ENCODE peak calls at places on chromosomes 5 and 9, in six cellular contexts. J is HCT116, O is right lobe of liver, D is stomach, H is breast epithelium, S is testis. E is an unnamed sample.

GRCh38 chr5:92896722-92897121 is 684.3 kb downstream of the NR2F1-AS1 start:
- DNase-seq in J (no peak), O (no peak), D (no peak), H (no peak), S (no peak), E (no peak)

GRCh38 chr5:4511996-4512656 is 628.0 kb upstream of the ADAMTS16 start:
- DNase-seq in J (no peak), O (no peak), D (no peak), H (peak; percentile 72), S (peak; percentile 69), E (peak; percentile 22)

GRCh38 chr5:135990518-135991240 is 35.9 kb upstream of the LECT2 start:
- DNase-seq in J (no peak), O (no peak), D (no peak), H (no peak), S (no peak), E (no peak)

GRCh38 chr9:37446401-37446800 is 18.8 kb downstream of the ZBTB5 start:
- DNase-seq in J (no peak), O (peak; percentile 5), D (no peak), H (no peak), S (no peak), E (no peak)

GRCh38 chr5:169178754-169179153 is 122.2 kb downstream of the SLIT3 start:
- DNase-seq in J (no peak), O (no peak), D (no peak), H (no peak), S (no peak), E (no peak)

GRCh38 chr9:97934321-97935115 is 3.5 kb downstream of the HEMGN start:
- DNase-seq in J (no peak), O (no peak), D (no peak), H (no peak), S (no peak), E (no peak)

GRCh38 chr5:175104682-175105081 is 339.3 kb downstream of the DRD1 start:
- DNase-seq in J (no peak), O (no peak), D (no peak), H (no peak), S (no peak), E (no peak)

GRCh38 chr5:16178745-16179372 is 732 bp downstream of the MARCHF11 start:
- DNase-seq in J (no peak), O (no peak), D (peak; percentile 45), H (peak; percentile 81), S (peak; percentile 89), E (peak; percentile 82)

GRCh38 chr5:137630972-137631370 is 104.9 kb downstream of the KLHL3 start:
- DNase-seq in J (no peak), O (no peak), D (no peak), H (no peak), S (no peak), E (no peak)

DNA sequence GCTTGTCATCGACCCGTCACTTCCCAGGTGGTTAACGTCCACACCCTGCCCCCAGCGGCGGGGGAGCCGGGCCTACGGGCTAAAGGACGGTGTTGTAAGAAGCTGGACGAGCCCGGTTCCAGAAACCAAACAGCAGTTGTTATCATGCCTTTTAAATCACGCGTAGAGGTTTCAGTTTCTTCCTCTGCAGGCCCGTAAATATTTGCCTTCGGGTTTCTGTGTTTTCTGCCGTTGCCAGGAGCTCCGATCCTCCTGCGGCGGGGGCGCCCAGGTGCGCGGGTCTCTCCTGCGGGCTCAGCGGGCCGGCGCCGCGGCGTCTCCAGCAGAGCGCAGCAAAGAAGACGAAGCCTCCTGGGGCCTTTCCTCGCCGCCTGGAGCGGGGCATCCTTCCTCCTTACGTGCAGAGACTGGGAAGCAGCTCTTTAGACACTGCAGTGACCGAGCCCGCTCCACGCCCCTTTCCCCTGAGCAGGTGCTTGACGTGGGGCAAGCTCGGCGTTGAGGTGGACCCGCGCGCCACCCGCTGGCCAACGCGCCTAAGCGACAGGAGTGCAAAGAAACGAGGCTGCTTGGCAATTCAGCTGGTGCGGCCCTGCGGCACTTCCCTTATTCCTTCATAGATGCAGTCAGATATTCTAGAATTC is 21.8 kb upstream of the TTC1 start:
- DNase-seq in J (peak; percentile 57), O (peak; percentile 87), D (peak; percentile 92), H (peak; percentile 87), S (peak; percentile 85), E (peak; percentile 80)
- TF ChIP-seq POLR2A in J (no peak), O (no peak), D (no peak), H (no peak), S (no peak), E (no peak)

DNA sequence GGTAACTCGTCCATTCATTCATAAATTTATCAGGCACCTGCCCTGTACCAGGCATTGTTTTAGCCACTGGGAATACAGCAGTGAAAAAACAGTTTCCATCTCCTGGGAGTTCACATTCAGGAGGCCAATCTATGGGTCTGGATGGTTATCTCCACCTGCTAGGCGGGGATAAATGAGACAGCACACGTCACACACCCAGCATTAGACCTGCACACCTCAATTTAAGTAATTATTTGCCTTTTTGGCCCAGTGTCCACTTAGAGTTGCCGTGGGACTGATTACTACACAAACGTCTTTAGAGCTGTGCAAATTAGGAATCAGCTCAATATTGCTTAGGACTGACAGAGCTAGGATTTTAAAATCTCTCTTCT is 46.1 kb downstream of the STK10 start:
- DNase-seq in J (no peak), O (no peak), D (no peak), H (no peak), S (no peak), E (no peak)
- H3K4me1 ChIP-seq in J (no peaks in the 10 kb centered on the region), O (no peaks in the 10 kb centered on the region), D (peaks cover 46% of the 10 kb centered on the region), H (no peaks in the 10 kb centered on the region), S (peaks cover 50% of the 10 kb centered on the region), E (peaks cover 7% of the 10 kb centered on the region)

GRCh38 chr9:14321517-14322125 is 7.7 kb upstream of the NFIB start:
- DNase-seq in J (no peak), O (no peak), D (no peak), H (no peak), S (no peak), E (no peak)

GRCh38 chr9:14322211-14323082 is 8.5 kb upstream of the NFIB start:
- DNase-seq in J (peak; percentile 56), O (peak; percentile 95), D (peak; percentile 94), H (peak; percentile 90), S (peak; percentile 91), E (peak; percentile 91)

GRCh38 chr9:14318934-14319513 is 5.1 kb upstream of the NFIB start:
- DNase-seq in J (no peak), O (no peak), D (no peak), H (no peak), S (no peak), E (no peak)

GRCh38 chr9:14323083-14323968 is 9.4 kb upstream of the NFIB start:
- DNase-seq in J (no peak), O (no peak), D (no peak), H (no peak), S (no peak), E (no peak)

GRCh38 chr9:14320272-14321245 is 6.6 kb upstream of the NFIB start:
- DNase-seq in J (no peak), O (no peak), D (peak; percentile 43), H (no peak), S (no peak), E (no peak)
- H3K4me3 ChIP-seq in J (no peak overlapping the region), O (peak overlapping the region; percentile 9), D (peak overlapping the region; percentile 13), H (peak overlapping the region; percentile 86), S (no peak overlapping the region), E (no peak overlapping the region)

DNA sequence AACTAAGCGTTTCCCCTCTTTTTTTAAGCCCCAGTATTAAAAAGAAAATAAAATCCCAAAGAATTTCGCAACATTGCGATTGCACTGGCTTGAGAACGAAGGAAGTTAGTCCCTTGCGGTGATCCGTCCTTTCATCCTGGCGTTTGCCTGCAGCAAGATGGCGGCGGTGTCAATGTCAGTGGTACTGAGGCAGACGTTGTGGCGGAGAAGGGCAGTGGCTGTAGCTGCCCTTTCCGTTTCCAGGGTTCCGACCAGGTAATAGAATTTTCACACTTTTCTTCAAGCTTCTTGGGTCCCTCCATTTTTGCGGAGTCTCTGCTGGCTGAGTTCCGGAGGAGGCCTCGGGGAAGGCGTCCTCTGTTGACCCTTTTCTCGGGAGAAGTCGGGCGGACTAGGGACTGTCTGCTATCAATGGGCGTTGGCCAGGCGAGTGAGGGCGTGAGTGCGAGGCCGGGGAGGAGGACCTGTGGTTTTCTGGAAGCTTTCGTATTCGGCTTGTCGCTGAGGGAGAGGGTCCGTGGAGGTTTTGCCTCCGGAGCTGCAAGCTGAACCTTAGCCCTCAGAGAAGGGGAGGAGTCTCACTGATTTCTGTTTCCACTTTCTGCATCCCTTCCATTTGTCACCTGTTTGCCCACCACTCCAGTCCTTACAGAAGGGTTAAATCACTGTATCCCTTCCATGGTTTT is at the start of gene NDUFS4:
- DNase-seq in J (peak; percentile 84), O (peak; percentile 90), D (peak; percentile 86), H (peak; percentile 80), S (peak; percentile 95), E (peak; percentile 95)
- TF ChIP-seq POLR2A in J (peak; percentile 65), O (peak; percentile 52), D (no peak), H (peak; percentile 41), S (no peak), E (peak; percentile 53)